ENCODE peak calls at places on chromosomes 1 and 21, in six cellular contexts. Q is left ventricle myocardium inferior, O is lower leg skin, R is neural crest cell, Y is right lobe of liver, E is brain microvascular endothelial cell. Z is an unnamed sample.

GRCh38 chr1:189962171-189962570 is 515.5 kb downstream of the BRINP3 start:
- DNase-seq in R (no peak), O (no peak), E (no peak), Y (no peak), Q (no peak), Z (peak; percentile 86)

GRCh38 chr1:247047702-247048101 is 30.9 kb downstream of the ZNF670 start:
- DNase-seq in E (no peak), R (no peak), O (no peak), Q (no peak), Y (no peak), Z (no peak)

GRCh38 chr1:199113265-199113869 is 474.5 kb downstream of the PTPRC start:
- DNase-seq in O (no peak), E (peak; percentile 75), Y (no peak), Q (peak; percentile 23), R (peak; percentile 38), Z (peak; percentile 84)

GRCh38 chr1:47906009-47906432 is 91.2 kb downstream of the TRABD2B start:
- DNase-seq in Q (no peak), O (no peak), E (peak; percentile 42), Y (no peak), R (no peak), Z (peak; percentile 4)

GRCh38 chr21:42242611-42243010 is 23.7 kb downstream of the ABCG1 start:
- DNase-seq in Q (no peak), R (no peak), O (no peak), E (no peak), Y (no peak), Z (no peak)

GRCh38 chr1:25563330-25564215 is 20.2 kb downstream of the LDLRAP1 start:
- DNase-seq in Q (no peak), R (peak; percentile 59), E (no peak), O (no peak), Y (no peak), Z (no peak)

GRCh38 chr1:176073524-176074157 is 133.4 kb downstream of the COP1 start:
- DNase-seq in Q (no peak), O (peak; percentile 51), Y (no peak), E (peak; percentile 75), R (peak; percentile 54), Z (peak; percentile 79)

GRCh38 chr1:65844990-65845757 is 52.5 kb downstream of the PDE4B start:
- DNase-seq in Y (no peak), O (no peak), R (no peak), Q (no peak), E (no peak), Z (no peak)

GRCh38 chr21:43942621-43943020 is 69.5 kb upstream of the TRAPPC10 start:
- DNase-seq in O (no peak), E (no peak), Q (no peak), R (no peak), Y (no peak), Z (no peak)

GRCh38 chr1:241470908-241471610 is 48.5 kb downstream of the FH start:
- DNase-seq in Q (no peak), Y (no peak), O (no peak), R (no peak), E (no peak), Z (no peak)

GRCh38 chr21:29318354-29318753 is 19.6 kb downstream of the BACH1 start:
- DNase-seq in Y (no peak), R (no peak), O (no peak), E (no peak), Q (no peak), Z (no peak)

GRCh38 chr1:211155040-211155439 is 21.1 kb upstream of the KCNH1 start:
- DNase-seq in Q (no peak), E (no peak), Y (no peak), R (no peak), O (no peak), Z (no peak)

GRCh38 chr1:205733438-205734175 is 16.4 kb downstream of the NUCKS1 start:
- DNase-seq in Q (no peak), Y (no peak), O (no peak), R (no peak), E (no peak), Z (no peak)

GRCh38 chr1:23745515-23745914 is 2.2 kb downstream of the ELOA start:
- DNase-seq in R (no peak), Q (no peak), Y (no peak), O (no peak), E (no peak), Z (peak; percentile 18)

GRCh38 chr21:32046191-32046590 is 173.4 kb downstream of the HUNK start:
- DNase-seq in Y (no peak), O (no peak), E (no peak), Q (no peak), R (no peak), Z (peak; percentile 34)

GRCh38 chr1:211111351-211111750 is 22.6 kb downstream of the KCNH1 start:
- DNase-seq in Q (no peak), O (no peak), Y (no peak), E (no peak), R (no peak), Z (no peak)

GRCh38 chr21:39845581-39846130 is 21.6 kb upstream of the PCP4 start:
- DNase-seq in R (no peak), Q (no peak), E (no peak), O (no peak), Y (no peak), Z (peak; percentile 73)

GRCh38 chr1:8165595-8166360 is 139.7 kb upstream of the ERRFI1 start:
- DNase-seq in Y (no peak), O (no peak), E (no peak), Q (no peak), R (no peak), Z (no peak)

GRCh38 chr1:50129201-50129600 is 20.5 kb downstream of the ELAVL4 start:
- DNase-seq in O (no peak), Y (no peak), E (no peak), R (no peak), Q (no peak), Z (no peak)

GRCh38 chr1:192810253-192810880 is 1.5 kb downstream of the RGS2 start:
- DNase-seq in Y (no peak), E (no peak), R (no peak), O (no peak), Q (peak; percentile 22), Z (no peak)

GRCh38 chr1:193909406-193909805 is 723.0 kb upstream of the B3GALT2 start:
- DNase-seq in R (no peak), O (no peak), Y (no peak), Q (no peak), E (no peak), Z (no peak)

GRCh38 chr1:75053207-75053606 is 81.0 kb upstream of the LHX8 start:
- DNase-seq in Q (no peak), O (no peak), Y (no peak), E (no peak), R (no peak), Z (no peak)

GRCh38 chr1:237043846-237044636 is 2.1 kb downstream of the RYR2 start:
- DNase-seq in Y (no peak), E (no peak), Q (peak; percentile 50), O (no peak), R (no peak), Z (no peak)

GRCh38 chr1:216456682-216457081 is 33.4 kb upstream of the USH2A start:
- DNase-seq in O (no peak), Y (no peak), R (no peak), Q (no peak), E (peak; percentile 91), Z (peak; percentile 92)

GRCh38 chr1:26848947-26849774 is 13.8 kb upstream of the SFN start:
- DNase-seq in O (no peak), Q (no peak), R (no peak), Y (peak; percentile 72), E (peak; percentile 63), Z (peak; percentile 83)

GRCh38 chr1:79497193-79497773 is 490.8 kb upstream of the ADGRL4 start:
- DNase-seq in E (peak; percentile 29), O (no peak), R (peak; percentile 31), Y (no peak), Q (no peak), Z (peak; percentile 45)

GRCh38 chr1:156476501-156477298 is 23.9 kb downstream of the MEF2D start:
- DNase-seq in Q (no peak), R (no peak), Y (no peak), E (peak; percentile 75), O (no peak), Z (peak; percentile 79)

GRCh38 chr1:229553621-229554120 is 4.8 kb downstream of the ABCB10 start:
- DNase-seq in Q (no peak), R (no peak), O (no peak), E (no peak), Y (no peak), Z (no peak)

GRCh38 chr1:17627239-17628052 is 87.9 kb downstream of the ARHGEF10L start:
- DNase-seq in Q (no peak), R (no peak), O (no peak), Y (no peak), E (no peak), Z (no peak)

GRCh38 chr1:17631410-17631809 is 91.9 kb downstream of the ARHGEF10L start:
- DNase-seq in E (no peak), O (no peak), R (no peak), Q (no peak), Y (no peak), Z (no peak)

GRCh38 chr1:17632106-17632505 is 92.6 kb downstream of the ARHGEF10L start:
- DNase-seq in Y (no peak), R (no peak), E (no peak), O (no peak), Q (no peak), Z (no peak)

GRCh38 chr1:17630048-17630830 is 90.7 kb downstream of the ARHGEF10L start:
- DNase-seq in Y (peak; percentile 71), Q (peak; percentile 61), E (no peak), R (no peak), O (peak; percentile 81), Z (no peak)

GRCh38 chr1:17629460-17629859 is 90.0 kb downstream of the ARHGEF10L start:
- DNase-seq in E (no peak), O (no peak), R (no peak), Y (no peak), Q (no peak), Z (no peak)
- TF ChIP-seq CTCF in E (peak; percentile 50), O (no peak), R (peak; percentile 52), Y (no peak), Q (peak; percentile 23), Z (peak; percentile 32)

GRCh38 chr1:212916395-212917133 is 33.8 kb upstream of the VASH2 start:
- DNase-seq in E (no peak), Q (peak; percentile 44), Y (no peak), O (no peak), R (no peak), Z (peak; percentile 25)
- TF ChIP-seq CTCF in E (peak; percentile 10), Q (no peak), Y (no peak), O (no peak), R (no peak), Z (no peak)

GRCh38 chr1:46244656-46245371 is 2.7 kb upstream of the RAD54L start:
- DNase-seq in O (no peak), E (peak; percentile 26), R (no peak), Q (no peak), Y (no peak), Z (no peak)
- TF ChIP-seq CTCF in O (no peak), E (peak; percentile 57), R (peak; percentile 53), Q (peak; percentile 45), Y (peak; percentile 24), Z (peak; percentile 29)

DNA sequence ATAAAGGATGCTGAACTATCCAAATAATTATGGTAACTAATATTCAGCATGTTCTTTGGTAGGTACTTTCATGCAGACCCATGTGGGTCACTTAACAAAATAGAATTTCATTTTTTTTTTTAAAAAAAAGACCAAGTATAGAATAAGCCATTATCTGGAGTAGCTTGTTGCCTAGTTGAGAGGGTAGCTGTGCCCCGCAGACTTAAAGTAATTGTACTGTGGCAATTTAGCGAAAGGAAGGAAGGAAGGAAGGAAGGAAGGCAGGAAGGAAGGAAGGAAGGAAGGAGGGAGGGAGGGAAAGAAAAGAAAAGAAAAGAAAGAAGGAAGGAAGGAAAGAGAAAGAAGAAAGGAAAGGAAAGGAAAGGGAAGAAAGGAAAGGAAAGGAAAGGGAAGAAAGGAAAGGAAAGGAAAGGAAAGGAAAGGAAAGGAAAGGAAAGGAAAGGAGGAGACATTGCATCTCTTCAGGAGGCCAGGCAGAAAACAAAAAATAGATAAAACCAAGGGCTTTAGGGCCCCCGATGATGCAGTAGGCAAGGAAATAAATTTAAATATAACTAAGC is 35.3 kb upstream of the C1orf21 start:
- DNase-seq in O (no peak), R (no peak), Y (no peak), Q (no peak), E (no peak), Z (no peak)
- TF ChIP-seq CTCF in O (no peak), R (no peak), Y (no peak), Q (no peak), E (no peak), Z (no peak)